ENCODE peak calls at places on chromosomes 1 and 21, in four cellular contexts. Z is D341Med; V is RWPE1; C is effector memory CD4-positive, alpha-beta T cell. T is an unnamed sample.

GRCh38 chr1:201164645-201165044 is 10.4 kb upstream of the TMEM9 start:
- DNase-seq in C (no peak), Z (no peak), V (no peak), T (no peak)

GRCh38 chr1:243748706-243749283 is 101.2 kb downstream of the AKT3 start:
- DNase-seq in V (peak; percentile 73), Z (peak; percentile 72), C (no peak), T (no peak)

GRCh38 chr1:39819091-39819812 is 30.6 kb upstream of the BMP8B start:
- DNase-seq in V (no peak), Z (no peak), C (no peak), T (peak; percentile 99)

GRCh38 chr1:155527672-155528071 is 34.9 kb downstream of the ASH1L start:
- DNase-seq in Z (no peak), C (no peak), V (no peak), T (no peak)

GRCh38 chr1:31064685-31065309 is 720 bp downstream of the PUM1 start:
- DNase-seq in Z (no peak), C (peak; percentile 3), V (peak; percentile 64), T (no peak)

GRCh38 chr1:57549280-57549679 is 125.4 kb upstream of the DAB1 start:
- DNase-seq in V (no peak), C (no peak), Z (no peak), T (no peak)

GRCh38 chr1:219159946-219160645 is 13.6 kb upstream of the LYPLAL1 start:
- DNase-seq in V (peak; percentile 61), C (no peak), Z (no peak), T (no peak)

GRCh38 chr1:150621497-150622113 is 7.8 kb downstream of the ENSA start:
- DNase-seq in V (no peak), Z (peak; percentile 63), C (peak; percentile 31), T (no peak)

GRCh38 chr1:192974701-192975100 is 84.5 kb downstream of the UCHL5 start:
- DNase-seq in C (no peak), V (peak; percentile 73), Z (no peak), T (no peak)

GRCh38 chr1:21743476-21743875 is 39.5 kb downstream of the USP48 start:
- DNase-seq in C (no peak), V (no peak), Z (no peak), T (no peak)

GRCh38 chr1:26826261-26827201 is at the start of gene ZDHHC18:
- DNase-seq in Z (peak; percentile 96), C (peak; percentile 45), V (peak; percentile 69), T (no peak)

GRCh38 chr1:184296466-184297243 is 90.2 kb upstream of the C1orf21 start:
- DNase-seq in C (no peak), Z (peak; percentile 72), V (no peak), T (no peak)

GRCh38 chr1:31483012-31483946 is 70.3 kb downstream of the SERINC2 start:
- DNase-seq in C (no peak), V (peak; percentile 91), Z (peak; percentile 60), T (no peak)

GRCh38 chr21:44758781-44759627 is 42.6 kb downstream of the UBE2G2 start:
- DNase-seq in C (no peak), Z (no peak), V (no peak), T (no peak)

GRCh38 chr1:21667348-21668231 is 1.6 kb downstream of the RAP1GAP start:
- DNase-seq in V (no peak), Z (no peak), C (no peak), T (no peak)

GRCh38 chr1:225851810-225852209 is 30.4 kb downstream of the TMEM63A start:
- DNase-seq in Z (no peak), V (no peak), C (no peak), T (no peak)

GRCh38 chr1:65440915-65441314 is 20.4 kb downstream of the LEPR start:
- DNase-seq in V (no peak), C (no peak), Z (no peak), T (no peak)

GRCh38 chr1:235954306-235955283 is 87.9 kb upstream of the LYST start:
- DNase-seq in Z (no peak), V (no peak), C (no peak), T (peak; percentile 53)

GRCh38 chr1:81600878-81601658 is 199.7 kb upstream of the ADGRL2 start:
- DNase-seq in C (no peak), Z (no peak), V (no peak), T (no peak)

GRCh38 chr21:32565856-32566465 is 19.4 kb downstream of the TCP10L start:
- DNase-seq in Z (no peak), C (no peak), V (no peak), T (no peak)

GRCh38 chr1:54543729-54544496 is 4.1 kb upstream of the ACOT11 start:
- DNase-seq in Z (no peak), C (no peak), V (peak; percentile 38), T (no peak)

GRCh38 chr1:47181955-47182680 is 7.7 kb downstream of the PDZK1IP1 start:
- DNase-seq in V (peak; percentile 49), Z (peak; percentile 5), C (no peak), T (no peak)